ENCODE peak calls at places on chromosomes 2 and 18, in ten cellular contexts. One of them, this sample, is unnamed.

GRCh38 chr18:24726727-24727539 is 266.5 kb downstream of the HRH4 start:
- DNase-seq in GM23248: peak; percentile 79
- DNase-seq in cardiac fibroblast: peak; percentile 82
- DNase-seq in choroid plexus epithelial cell: peak; percentile 90
- DNase-seq in PC-3: peak; percentile 76
- DNase-seq in CD8-positive, alpha-beta memory T cell: peak; percentile 59
- DNase-seq in fibroblast of the aortic adventitia: peak; percentile 90
- DNase-seq in astrocyte of the spinal cord: peak; percentile 77
- DNase-seq in uterus: peak; percentile 63
- DNase-seq in HFF-Myc: peak; percentile 72
- DNase-seq in this sample: peak; percentile 63

GRCh38 chr2:60553496-60553991 is at the start of gene BCL11A:
- DNase-seq in GM23248: peak; percentile 84
- DNase-seq in cardiac fibroblast: peak; percentile 63
- DNase-seq in choroid plexus epithelial cell: peak; percentile 93
- DNase-seq in PC-3: peak; percentile 77
- DNase-seq in CD8-positive, alpha-beta memory T cell: no peak
- DNase-seq in fibroblast of the aortic adventitia: peak; percentile 57
- DNase-seq in astrocyte of the spinal cord: peak; percentile 90
- DNase-seq in uterus: no peak
- DNase-seq in HFF-Myc: peak; percentile 80
- DNase-seq in this sample: no peak

GRCh38 chr2:239288951-239289481 is 111.8 kb downstream of the HDAC4 start:
- DNase-seq in GM23248: peak; percentile 40
- DNase-seq in cardiac fibroblast: no peak
- DNase-seq in choroid plexus epithelial cell: no peak
- DNase-seq in PC-3: no peak
- DNase-seq in CD8-positive, alpha-beta memory T cell: peak; percentile 59
- DNase-seq in fibroblast of the aortic adventitia: peak; percentile 57
- DNase-seq in astrocyte of the spinal cord: no peak
- DNase-seq in uterus: no peak
- DNase-seq in HFF-Myc: no peak
- DNase-seq in this sample: no peak

GRCh38 chr2:18845854-18846253 is 256.5 kb upstream of the NT5C1B start:
- DNase-seq in GM23248: no peak
- DNase-seq in cardiac fibroblast: no peak
- DNase-seq in choroid plexus epithelial cell: peak; percentile 34
- DNase-seq in PC-3: no peak
- DNase-seq in CD8-positive, alpha-beta memory T cell: no peak
- DNase-seq in fibroblast of the aortic adventitia: peak; percentile 67
- DNase-seq in astrocyte of the spinal cord: no peak
- DNase-seq in uterus: no peak
- DNase-seq in HFF-Myc: no peak
- DNase-seq in this sample: no peak

GRCh38 chr2:128557841-128558241 is 239.2 kb upstream of the HS6ST1 start:
- DNase-seq in GM23248: peak; percentile 81
- DNase-seq in cardiac fibroblast: peak; percentile 80
- DNase-seq in choroid plexus epithelial cell: peak; percentile 68
- DNase-seq in PC-3: no peak
- DNase-seq in CD8-positive, alpha-beta memory T cell: no peak
- DNase-seq in fibroblast of the aortic adventitia: peak; percentile 74
- DNase-seq in astrocyte of the spinal cord: no peak
- DNase-seq in uterus: no peak
- DNase-seq in HFF-Myc: no peak
- DNase-seq in this sample: no peak

GRCh38 chr2:198102841-198103240 is 298.4 kb downstream of the PLCL1 start:
- DNase-seq in GM23248: peak; percentile 10
- DNase-seq in cardiac fibroblast: no peak
- DNase-seq in choroid plexus epithelial cell: no peak
- DNase-seq in PC-3: no peak
- DNase-seq in CD8-positive, alpha-beta memory T cell: no peak
- DNase-seq in fibroblast of the aortic adventitia: peak; percentile 48
- DNase-seq in astrocyte of the spinal cord: no peak
- DNase-seq in uterus: no peak
- DNase-seq in HFF-Myc: no peak
- DNase-seq in this sample: no peak

GRCh38 chr2:234970467-234970866 is 18.6 kb downstream of the SH3BP4 start:
- DNase-seq in GM23248: peak; percentile 63
- DNase-seq in cardiac fibroblast: peak; percentile 64
- DNase-seq in choroid plexus epithelial cell: peak; percentile 67
- DNase-seq in PC-3: peak; percentile 83
- DNase-seq in CD8-positive, alpha-beta memory T cell: no peak
- DNase-seq in fibroblast of the aortic adventitia: peak; percentile 26
- DNase-seq in astrocyte of the spinal cord: peak; percentile 84
- DNase-seq in uterus: no peak
- DNase-seq in HFF-Myc: no peak
- DNase-seq in this sample: no peak

GRCh38 chr18:63523660-63524059 is 18.5 kb upstream of the SERPINB12 start:
- DNase-seq in GM23248: peak; percentile 8
- DNase-seq in cardiac fibroblast: peak; percentile 9
- DNase-seq in choroid plexus epithelial cell: peak; percentile 18
- DNase-seq in PC-3: no peak
- DNase-seq in CD8-positive, alpha-beta memory T cell: no peak
- DNase-seq in fibroblast of the aortic adventitia: peak; percentile 16
- DNase-seq in astrocyte of the spinal cord: no peak
- DNase-seq in uterus: no peak
- DNase-seq in HFF-Myc: no peak
- DNase-seq in this sample: no peak

GRCh38 chr2:109247340-109247739 is 118.3 kb downstream of the SH3RF3 start:
- DNase-seq in GM23248: no peak
- DNase-seq in cardiac fibroblast: no peak
- DNase-seq in choroid plexus epithelial cell: no peak
- DNase-seq in PC-3: no peak
- DNase-seq in CD8-positive, alpha-beta memory T cell: no peak
- DNase-seq in fibroblast of the aortic adventitia: no peak
- DNase-seq in astrocyte of the spinal cord: no peak
- DNase-seq in uterus: no peak
- DNase-seq in HFF-Myc: no peak
- DNase-seq in this sample: no peak

DNA sequence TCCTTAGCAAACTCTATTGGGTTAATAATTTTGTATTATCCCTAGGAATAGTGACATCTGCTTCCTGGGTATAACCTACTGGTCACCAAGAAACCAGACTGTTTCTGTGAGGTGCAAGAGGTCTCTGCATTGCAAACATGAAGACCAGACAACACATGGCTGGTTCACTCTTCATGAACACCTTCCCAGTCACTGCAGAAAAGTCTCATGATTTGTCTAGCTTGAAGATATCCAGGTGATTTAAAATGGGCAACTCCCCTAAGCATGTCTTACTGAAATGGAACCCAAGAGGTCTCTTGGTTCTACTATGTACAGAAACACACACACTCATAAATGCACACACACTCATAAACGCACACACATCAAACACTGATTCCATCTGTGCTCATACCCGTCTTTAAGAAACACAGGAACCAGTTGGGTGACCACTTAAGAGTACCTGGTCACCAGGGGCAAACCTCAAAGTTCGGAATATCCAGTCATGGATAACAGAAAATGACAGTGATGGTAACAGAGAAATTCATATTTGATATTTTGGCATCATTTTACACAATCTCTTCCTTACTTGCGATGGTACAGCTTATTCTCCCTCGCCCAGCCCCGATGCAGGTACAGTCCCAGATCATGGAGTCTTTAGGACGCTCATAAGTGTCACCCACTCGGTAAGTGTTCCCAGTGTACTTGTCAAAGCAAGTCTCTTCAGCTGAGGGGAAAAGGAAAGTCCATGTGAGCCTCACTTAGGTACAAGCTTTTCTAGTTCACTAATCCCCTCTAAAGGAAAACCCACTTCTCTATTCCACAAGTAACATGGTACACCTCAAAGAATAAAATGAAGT is 2.9 kb downstream of the FN1 start:
- DNase-seq in GM23248: peak; percentile 35
- DNase-seq in cardiac fibroblast: peak; percentile 60
- DNase-seq in choroid plexus epithelial cell: peak; percentile 75
- DNase-seq in PC-3: peak; percentile 42
- DNase-seq in CD8-positive, alpha-beta memory T cell: no peak
- DNase-seq in fibroblast of the aortic adventitia: peak; percentile 51
- DNase-seq in astrocyte of the spinal cord: peak; percentile 47
- DNase-seq in uterus: no peak
- DNase-seq in HFF-Myc: no peak
- DNase-seq in this sample: no peak
- H3K4me3 ChIP-seq in GM23248: peak overlapping the region; percentile 99
- H3K4me3 ChIP-seq in cardiac fibroblast: peak overlapping the region; percentile 91
- H3K4me3 ChIP-seq in choroid plexus epithelial cell: peak overlapping the region; percentile 77
- H3K4me3 ChIP-seq in PC-3: peak overlapping the region; percentile 94
- H3K4me3 ChIP-seq in CD8-positive, alpha-beta memory T cell: no peak overlapping the region
- H3K4me3 ChIP-seq in fibroblast of the aortic adventitia: peak overlapping the region; percentile 86
- H3K4me3 ChIP-seq in astrocyte of the spinal cord: peak overlapping the region; percentile 95
- H3K4me3 ChIP-seq in uterus: no peak overlapping the region
- H3K4me3 ChIP-seq in HFF-Myc: peak overlapping the region; percentile 85
- H3K4me3 ChIP-seq in this sample: peak overlapping the region; percentile 63

GRCh38 chr2:236661762-236662110 is 92.1 kb downstream of the ACKR3 start:
- DNase-seq in GM23248: peak; percentile 65
- DNase-seq in cardiac fibroblast: peak; percentile 6
- DNase-seq in choroid plexus epithelial cell: peak; percentile 34
- DNase-seq in PC-3: no peak
- DNase-seq in CD8-positive, alpha-beta memory T cell: no peak
- DNase-seq in fibroblast of the aortic adventitia: peak; percentile 92
- DNase-seq in astrocyte of the spinal cord: no peak
- DNase-seq in uterus: no peak
- DNase-seq in HFF-Myc: no peak
- DNase-seq in this sample: peak; percentile 67

GRCh38 chr2:236664131-236664530 is 94.5 kb downstream of the ACKR3 start:
- DNase-seq in GM23248: no peak
- DNase-seq in cardiac fibroblast: no peak
- DNase-seq in choroid plexus epithelial cell: no peak
- DNase-seq in PC-3: no peak
- DNase-seq in CD8-positive, alpha-beta memory T cell: no peak
- DNase-seq in fibroblast of the aortic adventitia: no peak
- DNase-seq in astrocyte of the spinal cord: no peak
- DNase-seq in uterus: no peak
- DNase-seq in HFF-Myc: no peak
- DNase-seq in this sample: peak; percentile 55

GRCh38 chr2:236663671-236664101 is 94.1 kb downstream of the ACKR3 start:
- DNase-seq in GM23248: peak; percentile 95
- DNase-seq in cardiac fibroblast: peak; percentile 22
- DNase-seq in choroid plexus epithelial cell: no peak
- DNase-seq in PC-3: no peak
- DNase-seq in CD8-positive, alpha-beta memory T cell: no peak
- DNase-seq in fibroblast of the aortic adventitia: peak; percentile 93
- DNase-seq in astrocyte of the spinal cord: peak; percentile 67
- DNase-seq in uterus: peak; percentile 63
- DNase-seq in HFF-Myc: no peak
- DNase-seq in this sample: peak; percentile 84

GRCh38 chr2:236662231-236663160 is 92.9 kb downstream of the ACKR3 start:
- DNase-seq in GM23248: peak; percentile 77
- DNase-seq in cardiac fibroblast: peak; percentile 27
- DNase-seq in choroid plexus epithelial cell: no peak
- DNase-seq in PC-3: no peak
- DNase-seq in CD8-positive, alpha-beta memory T cell: no peak
- DNase-seq in fibroblast of the aortic adventitia: peak; percentile 81
- DNase-seq in astrocyte of the spinal cord: peak; percentile 24
- DNase-seq in uterus: no peak
- DNase-seq in HFF-Myc: no peak
- DNase-seq in this sample: peak; percentile 55

GRCh38 chr2:236663267-236663666 is 93.6 kb downstream of the ACKR3 start:
- DNase-seq in GM23248: peak; percentile 58
- DNase-seq in cardiac fibroblast: no peak
- DNase-seq in choroid plexus epithelial cell: no peak
- DNase-seq in PC-3: no peak
- DNase-seq in CD8-positive, alpha-beta memory T cell: no peak
- DNase-seq in fibroblast of the aortic adventitia: peak; percentile 95
- DNase-seq in astrocyte of the spinal cord: peak; percentile 66
- DNase-seq in uterus: peak; percentile 76
- DNase-seq in HFF-Myc: no peak
- DNase-seq in this sample: peak; percentile 85
- H3K4me3 ChIP-seq in GM23248: peak overlapping the region; percentile 21
- H3K4me3 ChIP-seq in cardiac fibroblast: no peak overlapping the region
- H3K4me3 ChIP-seq in choroid plexus epithelial cell: no peak overlapping the region
- H3K4me3 ChIP-seq in PC-3: no peak overlapping the region
- H3K4me3 ChIP-seq in CD8-positive, alpha-beta memory T cell: no peak overlapping the region
- H3K4me3 ChIP-seq in fibroblast of the aortic adventitia: no peak overlapping the region
- H3K4me3 ChIP-seq in astrocyte of the spinal cord: no peak overlapping the region
- H3K4me3 ChIP-seq in uterus: no peak overlapping the region
- H3K4me3 ChIP-seq in HFF-Myc: no peak overlapping the region
- H3K4me3 ChIP-seq in this sample: no peak overlapping the region

GRCh38 chr18:79965119-79965902 is 868 bp downstream of the HSBP1L1 start:
- DNase-seq in GM23248: peak; percentile 82
- DNase-seq in cardiac fibroblast: peak; percentile 77
- DNase-seq in choroid plexus epithelial cell: peak; percentile 96
- DNase-seq in PC-3: peak; percentile 72
- DNase-seq in CD8-positive, alpha-beta memory T cell: no peak
- DNase-seq in fibroblast of the aortic adventitia: peak; percentile 62
- DNase-seq in astrocyte of the spinal cord: peak; percentile 66
- DNase-seq in uterus: peak; percentile 66
- DNase-seq in HFF-Myc: peak; percentile 64
- DNase-seq in this sample: no peak
- H3K4me3 ChIP-seq in GM23248: peak overlapping the region; percentile 87
- H3K4me3 ChIP-seq in cardiac fibroblast: peak overlapping the region; percentile 68
- H3K4me3 ChIP-seq in choroid plexus epithelial cell: peak overlapping the region; percentile 64
- H3K4me3 ChIP-seq in PC-3: peak overlapping the region; percentile 87
- H3K4me3 ChIP-seq in CD8-positive, alpha-beta memory T cell: peak overlapping the region; percentile 28
- H3K4me3 ChIP-seq in fibroblast of the aortic adventitia: peak overlapping the region; percentile 69
- H3K4me3 ChIP-seq in astrocyte of the spinal cord: peak overlapping the region; percentile 43
- H3K4me3 ChIP-seq in uterus: peak overlapping the region; percentile 67
- H3K4me3 ChIP-seq in HFF-Myc: peak overlapping the region; percentile 52
- H3K4me3 ChIP-seq in this sample: peak overlapping the region; percentile 50

GRCh38 chr2:121019073-121019472 is 265.9 kb downstream of the TFCP2L1 start:
- DNase-seq in GM23248: no peak
- DNase-seq in cardiac fibroblast: peak; percentile 12
- DNase-seq in choroid plexus epithelial cell: peak; percentile 55
- DNase-seq in PC-3: no peak
- DNase-seq in CD8-positive, alpha-beta memory T cell: no peak
- DNase-seq in fibroblast of the aortic adventitia: no peak
- DNase-seq in astrocyte of the spinal cord: no peak
- DNase-seq in uterus: no peak
- DNase-seq in HFF-Myc: no peak
- DNase-seq in this sample: no peak
- H3K4me3 ChIP-seq in GM23248: no peak overlapping the region
- H3K4me3 ChIP-seq in cardiac fibroblast: no peak overlapping the region
- H3K4me3 ChIP-seq in choroid plexus epithelial cell: peak overlapping the region; percentile 56
- H3K4me3 ChIP-seq in PC-3: no peak overlapping the region
- H3K4me3 ChIP-seq in CD8-positive, alpha-beta memory T cell: no peak overlapping the region
- H3K4me3 ChIP-seq in fibroblast of the aortic adventitia: no peak overlapping the region
- H3K4me3 ChIP-seq in astrocyte of the spinal cord: no peak overlapping the region
- H3K4me3 ChIP-seq in uterus: no peak overlapping the region
- H3K4me3 ChIP-seq in HFF-Myc: no peak overlapping the region
- H3K4me3 ChIP-seq in this sample: peak overlapping the region; percentile 16

DNA sequence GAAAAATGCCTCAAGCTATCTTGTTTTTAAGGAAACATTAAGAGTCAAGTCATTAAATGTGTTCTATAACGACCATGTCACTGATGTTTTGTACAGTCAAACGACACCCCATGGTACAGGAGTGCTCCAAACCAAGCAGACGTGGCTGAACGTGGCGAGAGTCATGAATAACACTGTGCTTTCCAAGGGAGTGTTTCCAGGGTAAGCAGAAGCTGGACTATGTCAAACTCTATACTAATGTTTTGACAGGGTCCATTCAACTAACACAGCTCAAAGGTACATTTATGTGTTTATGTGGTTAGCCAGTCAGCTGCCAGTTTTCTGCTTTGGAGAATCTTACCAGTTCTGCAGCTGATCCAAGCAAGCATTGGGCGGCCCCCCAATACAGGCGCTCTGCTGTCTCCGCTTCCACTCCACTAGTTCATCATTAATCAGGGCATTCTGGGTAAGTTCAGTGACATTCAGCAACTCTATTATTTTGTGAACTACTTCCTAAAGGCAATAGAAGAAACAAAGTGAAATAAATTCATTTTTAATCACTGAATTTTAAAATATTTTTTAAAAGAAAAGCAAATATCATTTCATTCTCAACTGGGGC is 16.4 kb downstream of the STAT1 start:
- DNase-seq in GM23248: no peak
- DNase-seq in cardiac fibroblast: no peak
- DNase-seq in choroid plexus epithelial cell: no peak
- DNase-seq in PC-3: no peak
- DNase-seq in CD8-positive, alpha-beta memory T cell: no peak
- DNase-seq in fibroblast of the aortic adventitia: no peak
- DNase-seq in astrocyte of the spinal cord: no peak
- DNase-seq in uterus: no peak
- DNase-seq in HFF-Myc: no peak
- DNase-seq in this sample: no peak
- H3K4me3 ChIP-seq in GM23248: no peak overlapping the region
- H3K4me3 ChIP-seq in cardiac fibroblast: no peak overlapping the region
- H3K4me3 ChIP-seq in choroid plexus epithelial cell: no peak overlapping the region
- H3K4me3 ChIP-seq in PC-3: no peak overlapping the region
- H3K4me3 ChIP-seq in CD8-positive, alpha-beta memory T cell: no peak overlapping the region
- H3K4me3 ChIP-seq in fibroblast of the aortic adventitia: no peak overlapping the region
- H3K4me3 ChIP-seq in astrocyte of the spinal cord: no peak overlapping the region
- H3K4me3 ChIP-seq in uterus: no peak overlapping the region
- H3K4me3 ChIP-seq in HFF-Myc: no peak overlapping the region
- H3K4me3 ChIP-seq in this sample: no peak overlapping the region